ENCODE peak calls at places on chromosomes 12 and 14, in four cellular contexts. T is mesendoderm, U is H9, Z is H1. L is an unnamed sample.
A peak's percentile ranks its signal among the peaks of the same experiment; 100 is the strongest.

GRCh38 chr14:81737938-81738337 is 204.3 kb upstream of the SEL1L start:
- DNase-seq in T (peak; percentile 3), Z (no peak), U (no peak), L (no peak)

GRCh38 chr12:108635201-108635996 is 1.7 kb upstream of the SELPLG start:
- DNase-seq in U (peak; percentile 43), Z (no peak), T (peak; percentile 26), L (peak; percentile 41)

GRCh38 chr12:107967170-107967569 is 161.9 kb upstream of the WSCD2 start:
- DNase-seq in Z (no peak), T (peak; percentile 6), U (no peak), L (no peak)

GRCh38 chr14:54974773-54975414 is 52.0 kb downstream of the WDHD1 start:
- DNase-seq in U (no peak), T (no peak), Z (no peak), L (no peak)

GRCh38 chr12:100672075-100672592 is 98.7 kb downstream of the GAS2L3 start:
- DNase-seq in Z (peak; percentile 94), T (peak; percentile 75), U (peak; percentile 88), L (no peak)

GRCh38 chr14:49623941-49624806 is 3.6 kb downstream of the MGAT2 start:
- DNase-seq in U (no peak), T (no peak), Z (no peak), L (no peak)

GRCh38 chr14:89465894-89466293 is 48.9 kb upstream of the FOXN3 start:
- DNase-seq in U (no peak), T (no peak), Z (no peak), L (no peak)

GRCh38 chr14:53840444-53840843 is 116.2 kb downstream of the BMP4 start:
- DNase-seq in Z (no peak), U (no peak), T (no peak), L (no peak)

GRCh38 chr12:29113101-29113500 is 36.0 kb upstream of the FAR2 start:
- DNase-seq in U (no peak), Z (no peak), T (peak; percentile 43), L (peak; percentile 21)

GRCh38 chr12:29725587-29726320 is 58.0 kb downstream of the TMTC1 start:
- DNase-seq in Z (no peak), T (no peak), U (no peak), L (peak; percentile 70)

GRCh38 chr12:64893961-64894360 is 69.5 kb downstream of the TBC1D30 start:
- DNase-seq in U (no peak), T (no peak), Z (no peak), L (peak; percentile 88)

GRCh38 chr14:91257328-91258020 is 13.0 kb upstream of the GPR68 start:
- DNase-seq in Z (no peak), T (peak; percentile 93), U (no peak), L (no peak)

GRCh38 chr12:61348871-61349270 is 911.3 kb upstream of the USP15 start:
- DNase-seq in T (no peak), Z (no peak), U (no peak), L (no peak)

GRCh38 chr14:95527392-95528002 is 7.4 kb upstream of the GLRX5 start:
- DNase-seq in U (no peak), T (no peak), Z (no peak), L (peak; percentile 84)

GRCh38 chr12:132472386-132472785 is 17.6 kb upstream of the FBRSL1 start:
- DNase-seq in U (no peak), T (no peak), Z (no peak), L (no peak)

GRCh38 chr12:126608607-126609175 is 1543.5 kb downstream of the AACS start:
- DNase-seq in Z (no peak), T (no peak), U (no peak), L (no peak)

GRCh38 chr12:111045941-111046340 is 125.6 kb upstream of the MYL2 start:
- DNase-seq in U (no peak), Z (no peak), T (no peak), L (no peak)

GRCh38 chr14:57199911-57200310 is 68.8 kb downstream of the EXOC5 start:
- DNase-seq in T (no peak), U (no peak), Z (no peak), L (peak; percentile 79)

GRCh38 chr12:92059976-92060375 is 85.7 kb downstream of the BTG1 start:
- DNase-seq in U (no peak), T (no peak), Z (no peak), L (peak; percentile 82)

GRCh38 chr12:110253176-110253575 is 27.9 kb upstream of the ATP2A2 start:
- DNase-seq in Z (no peak), U (peak; percentile 26), T (no peak), L (peak; percentile 61)

GRCh38 chr12:83389237-83389996 is 702.7 kb downstream of the TMTC2 start:
- DNase-seq in U (peak; percentile 81), Z (peak; percentile 62), T (peak; percentile 76), L (no peak)

GRCh38 chr14:96811985-96812667 is 14.9 kb downstream of the VRK1 start:
- DNase-seq in Z (no peak), T (no peak), U (no peak), L (no peak)

GRCh38 chr12:103269962-103270361 is 225.8 kb downstream of the C12orf42 start:
- DNase-seq in U (no peak), Z (no peak), T (no peak), L (peak; percentile 1)

GRCh38 chr12:20434993-20435392 is 66.7 kb downstream of the PDE3A start:
- DNase-seq in Z (no peak), U (no peak), T (peak; percentile 28), L (peak; percentile 42)

GRCh38 chr14:30527196-30527595 is 31.8 kb upstream of the G2E3 start:
- DNase-seq in U (no peak), Z (no peak), T (peak; percentile 36), L (no peak)

GRCh38 chr14:39316844-39317553 is 83.3 kb downstream of the MIA2 start:
- DNase-seq in Z (no peak), T (no peak), U (no peak), L (no peak)
- H3K56ac ChIP-seq in Z (no peak overlapping the region), T (no peak overlapping the region), U (no peak overlapping the region), L (no peak overlapping the region)

GRCh38 chr14:104477117-104477623 is 102.4 kb upstream of the C14orf180 start:
- DNase-seq in T (no peak), Z (no peak), U (no peak), L (no peak)
- H3K56ac ChIP-seq in T (no peak overlapping the region), Z (no peak overlapping the region), U (no peak overlapping the region), L (no peak overlapping the region)

DNA sequence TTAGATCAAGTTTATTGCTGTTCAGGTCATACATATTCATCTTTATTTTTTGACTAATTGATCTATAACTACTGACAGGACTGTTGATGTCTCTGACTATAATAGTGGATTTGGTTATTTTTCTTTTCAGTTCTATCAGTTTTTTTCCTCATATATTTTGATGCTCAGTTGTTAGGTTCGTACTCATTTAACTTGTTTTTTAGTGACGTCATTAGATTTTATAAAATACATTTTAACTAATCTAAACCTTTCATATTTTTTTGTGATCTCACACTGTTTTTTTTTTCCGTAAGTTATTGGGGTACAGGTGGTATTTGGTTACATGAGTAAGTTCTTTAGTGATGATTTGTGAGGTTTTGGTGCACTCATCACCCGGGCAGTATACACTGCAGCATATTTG is 841.2 kb upstream of the FBXO33 start:
- DNase-seq in Z (no peak), T (no peak), U (no peak), L (no peak)
- H3K56ac ChIP-seq in Z (no peak overlapping the region), T (no peak overlapping the region), U (no peak overlapping the region), L (no peak overlapping the region)

GRCh38 chr12:63752283-63752682 is 27.4 kb upstream of the RXYLT1 start:
- DNase-seq in U (no peak), Z (no peak), T (no peak), L (no peak)
- H3K56ac ChIP-seq in U (no peak overlapping the region), Z (no peak overlapping the region), T (no peak overlapping the region), L (no peak overlapping the region)

DNA sequence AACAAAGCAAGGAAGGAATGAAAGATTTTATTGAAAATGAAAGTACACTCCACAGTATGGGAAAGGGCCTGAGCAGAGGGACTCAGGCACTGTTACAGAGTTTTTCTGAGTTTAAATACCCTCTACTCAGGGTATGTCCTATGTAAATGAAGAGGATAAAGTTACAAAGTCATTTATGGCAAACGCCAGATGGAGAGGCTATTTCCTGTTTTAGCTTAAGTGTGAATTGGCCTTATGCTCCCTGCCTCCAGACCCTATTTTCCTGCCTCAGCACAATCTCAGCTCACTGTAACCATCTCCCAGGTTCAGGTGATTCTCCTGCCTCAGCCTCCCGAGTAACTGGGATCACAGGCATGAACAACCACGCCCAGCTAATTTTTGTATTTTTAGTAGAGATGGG is 6.8 kb upstream of the PHC1 start:
- DNase-seq in T (peak; percentile 59), U (no peak), Z (no peak), L (no peak)
- H3K56ac ChIP-seq in T (peak overlapping the region; percentile 19), U (no peak overlapping the region), Z (no peak overlapping the region), L (no peak overlapping the region)

DNA sequence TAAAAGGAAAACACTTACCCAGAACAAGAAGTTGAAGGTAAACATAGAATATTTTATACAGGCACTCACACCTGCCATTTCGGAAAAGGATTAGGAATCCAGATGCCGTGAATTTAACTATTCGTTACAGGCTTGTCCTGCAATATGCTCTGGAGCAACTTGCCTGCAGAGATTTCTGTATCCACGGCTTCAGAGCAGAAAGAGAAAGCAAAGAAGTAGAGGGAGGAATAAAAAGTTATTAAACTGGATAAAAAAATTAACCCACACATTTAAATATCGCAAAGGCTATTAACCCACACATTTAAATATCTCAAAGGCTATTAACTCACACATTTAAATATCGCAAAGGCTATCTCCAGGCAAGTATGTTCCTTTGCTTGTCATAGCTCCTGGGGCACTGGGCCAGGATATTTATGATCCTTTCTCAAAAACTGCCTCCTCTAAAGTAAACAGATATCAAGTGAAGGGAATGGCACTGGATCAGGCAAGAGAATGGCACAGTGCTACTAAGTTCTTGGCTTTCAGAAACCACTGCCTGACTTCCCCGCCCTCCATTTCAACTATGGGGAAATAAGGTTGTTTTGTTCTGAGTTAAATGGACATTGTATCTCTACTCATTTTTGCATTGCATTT is at the start of gene TSPAN8:
- DNase-seq in T (no peak), U (no peak), Z (no peak), L (no peak)
- H3K56ac ChIP-seq in T (no peak within 1 kb of the TSS), U (no peak within 1 kb of the TSS), Z (no peak within 1 kb of the TSS), L (no peak within 1 kb of the TSS)

GRCh38 chr14:63205281-63205575 is 985 bp downstream of the RHOJ start:
- DNase-seq in T (no peak), U (no peak), Z (no peak), L (no peak)

GRCh38 chr14:63203618-63204406 is 431 bp upstream of the RHOJ start:
- DNase-seq in U (peak; percentile 74), Z (peak; percentile 50), T (peak; percentile 92), L (peak; percentile 99)

GRCh38 chr14:63200767-63201166 is 3.5 kb upstream of the RHOJ start:
- DNase-seq in U (no peak), T (no peak), Z (no peak), L (peak; percentile 20)

GRCh38 chr14:63204407-63205280 is at the start of gene RHOJ:
- DNase-seq in U (peak; percentile 71), Z (peak; percentile 61), T (peak; percentile 57), L (peak; percentile 32)

DNA sequence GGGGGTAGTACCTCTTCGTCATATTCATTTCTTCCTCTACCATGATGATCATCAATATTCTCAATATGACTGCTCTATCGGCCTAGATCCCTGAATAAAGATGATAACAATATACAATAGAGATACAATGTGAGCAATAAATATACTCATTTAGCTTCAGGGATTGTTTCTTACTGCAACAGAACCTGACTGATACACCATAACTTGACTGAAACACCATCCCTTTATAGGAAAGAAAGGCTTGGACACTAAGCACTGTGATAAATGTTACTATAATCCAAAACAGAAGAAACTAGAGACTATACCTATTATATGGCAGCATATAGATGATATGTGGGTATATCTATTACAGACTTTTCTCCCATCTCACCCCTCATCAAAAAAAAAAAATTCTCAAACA is 1.2 kb upstream of the RHOJ start:
- DNase-seq in Z (no peak), T (no peak), U (no peak), L (no peak)
- H3K56ac ChIP-seq in Z (no peak overlapping the region), T (no peak overlapping the region), U (no peak overlapping the region), L (no peak overlapping the region)

L was measured in IMR-90.